ENCODE peak calls at places on chromosomes 3 and 15, in seven cellular contexts. T is omental fat pad, K is left cardiac atrium, G is type B pancreatic cell, B is lower leg skin, U is foreskin fibroblast, C is tibial artery. R is an unnamed sample.
A peak's percentile ranks its signal among the peaks of the same experiment; 100 is the strongest.

GRCh38 chr3:58659051-58659675 is 7.4 kb downstream of the FAM3D start:
- DNase-seq in T (no peak), K (peak; percentile 49), G (no peak), B (no peak), U (no peak), C (peak; percentile 16), R (no peak)

GRCh38 chr3:63967675-63968611 is 55.4 kb downstream of the PSMD6 start:
- DNase-seq in T (no peak), K (peak; percentile 30), G (no peak), B (peak; percentile 35), U (no peak), C (peak; percentile 32), R (no peak)

GRCh38 chr15:32861741-32862140 is 143.9 kb downstream of the GREM1 start:
- DNase-seq in T (no peak), K (peak; percentile 30), G (no peak), B (no peak), U (peak; percentile 69), C (no peak), R (no peak)

GRCh38 chr3:113113361-113113760 is 98.0 kb upstream of the BOC start:
- DNase-seq in T (no peak), K (no peak), G (no peak), B (no peak), U (no peak), C (no peak), R (no peak)

GRCh38 chr15:90019611-90020010 is 18.5 kb downstream of the ZNF710 start:
- DNase-seq in T (no peak), K (no peak), G (no peak), B (no peak), U (no peak), C (no peak), R (no peak)

GRCh38 chr3:22713936-22714335 is 489.2 kb upstream of the UBE2E2 start:
- DNase-seq in T (no peak), K (no peak), G (no peak), B (peak; percentile 14), U (peak; percentile 66), C (no peak), R (no peak)

GRCh38 chr3:45881031-45882022 is 5.0 kb upstream of the CCR9 start:
- DNase-seq in T (no peak), K (peak; percentile 23), G (no peak), B (no peak), U (no peak), C (no peak), R (no peak)

GRCh38 chr3:197050511-197050910 is 20.9 kb upstream of the MELTF start:
- DNase-seq in T (no peak), K (no peak), G (no peak), B (no peak), U (no peak), C (no peak), R (no peak)

GRCh38 chr3:189766416-189766815 is 135.2 kb downstream of the TP63 start:
- DNase-seq in T (no peak), K (no peak), G (no peak), B (no peak), U (no peak), C (no peak), R (no peak)

GRCh38 chr3:41502461-41502860 is 303.2 kb downstream of the CTNNB1 start:
- DNase-seq in T (no peak), K (no peak), G (no peak), B (no peak), U (no peak), C (no peak), R (no peak)

GRCh38 chr3:18797378-18797777 is 350.9 kb upstream of the KCNH8 start:
- DNase-seq in T (no peak), K (no peak), G (no peak), B (no peak), U (no peak), C (no peak), R (no peak)

GRCh38 chr3:177358085-177358967 is 161.0 kb upstream of the TBL1XR1 start:
- DNase-seq in T (no peak), K (peak; percentile 80), G (no peak), B (peak; percentile 66), U (peak; percentile 47), C (peak; percentile 71), R (no peak)

GRCh38 chr3:32577174-32577573 is 6.5 kb upstream of the DYNC1LI1 start:
- DNase-seq in T (no peak), K (no peak), G (no peak), B (no peak), U (no peak), C (no peak), R (no peak)

GRCh38 chr3:102629943-102630342 is 195.1 kb downstream of the ZPLD1 start:
- DNase-seq in T (no peak), K (no peak), G (no peak), B (no peak), U (no peak), C (no peak), R (no peak)

GRCh38 chr15:25838191-25838870 is 24.8 kb downstream of the ATP10A start:
- DNase-seq in T (no peak), K (no peak), G (no peak), B (no peak), U (no peak), C (no peak), R (no peak)

GRCh38 chr3:114308830-114309229 is 15.0 kb downstream of the TIGIT start:
- DNase-seq in T (no peak), K (no peak), G (no peak), B (no peak), U (no peak), C (no peak), R (no peak)

GRCh38 chr3:53186726-53187125 is 25.7 kb downstream of the PRKCD start:
- DNase-seq in T (no peak), K (no peak), G (no peak), B (no peak), U (no peak), C (no peak), R (no peak)

GRCh38 chr15:48358229-48358641 is 27.0 kb downstream of the DUT start:
- DNase-seq in T (no peak), K (no peak), G (no peak), B (no peak), U (no peak), C (no peak), R (no peak)

GRCh38 chr3:127041933-127042332 is 59.0 kb downstream of the PLXNA1 start:
- DNase-seq in T (no peak), K (peak; percentile 3), G (no peak), B (no peak), U (no peak), C (no peak), R (no peak)

R was measured in NCI-H1930.